ENCODE peak calls at places on chromosomes 5 and 9, in five cellular contexts. T is H9; A is Panc1; R is effector memory CD4-positive, alpha-beta T cell; U is SJSA1. K is an unnamed sample.

GRCh38 chr5:34656001-34656699 is at the start of gene RAI14:
- DNase-seq in T (peak; percentile 84), A (no peak), R (peak; percentile 6), U (peak; percentile 63), K (peak; percentile 76)

GRCh38 chr5:57442080-57442839 is 40.4 kb downstream of the ACTBL2 start:
- DNase-seq in T (no peak), A (no peak), R (no peak), U (peak; percentile 79), K (no peak)

GRCh38 chr9:98521141-98521540 is 187.6 kb downstream of the GABBR2 start:
- DNase-seq in T (no peak), A (no peak), R (no peak), U (peak; percentile 9), K (no peak)

GRCh38 chr5:127941646-127942045 is 141.9 kb upstream of the SLC12A2 start:
- DNase-seq in T (no peak), A (no peak), R (no peak), U (peak; percentile 85), K (no peak)

GRCh38 chr5:127705120-127705892 is 2.1 kb downstream of the CCDC192 start:
- DNase-seq in T (no peak), A (no peak), R (no peak), U (peak; percentile 51), K (no peak)

GRCh38 chr5:113989278-113989912 is 372.5 kb upstream of the KCNN2 start:
- DNase-seq in T (no peak), A (no peak), R (no peak), U (no peak), K (no peak)

GRCh38 chr9:98708933-98709911 is at the start of gene GABBR2:
- DNase-seq in T (peak; percentile 45), A (no peak), R (no peak), U (no peak), K (no peak)

GRCh38 chr9:114919611-114920010 is 10.8 kb downstream of the TNFSF8 start:
- DNase-seq in T (no peak), A (no peak), R (no peak), U (no peak), K (no peak)

GRCh38 chr5:142175039-142175438 is 66.5 kb downstream of the NDFIP1 start:
- DNase-seq in T (no peak), A (no peak), R (no peak), U (no peak), K (no peak)

GRCh38 chr5:33734541-33734940 is 157.2 kb downstream of the ADAMTS12 start:
- DNase-seq in T (no peak), A (no peak), R (no peak), U (peak; percentile 12), K (no peak)

GRCh38 chr5:38926121-38926520 is 80.3 kb downstream of the OSMR start:
- DNase-seq in T (no peak), A (no peak), R (no peak), U (peak; percentile 15), K (no peak)

GRCh38 chr9:21813575-21814473 is 11.4 kb downstream of the MTAP start:
- DNase-seq in T (no peak), A (peak; percentile 64), R (peak; percentile 51), U (peak; percentile 59), K (peak; percentile 81)

GRCh38 chr5:172696171-172696849 is 55.2 kb downstream of the NEURL1B start:
- DNase-seq in T (no peak), A (no peak), R (no peak), U (no peak), K (peak; percentile 72)

GRCh38 chr5:21680196-21680595 is 1172.9 kb downstream of the CDH12 start:
- DNase-seq in T (no peak), A (no peak), R (no peak), U (no peak), K (no peak)

GRCh38 chr9:2158111-2158610 is 143.0 kb downstream of the SMARCA2 start:
- DNase-seq in T (peak; percentile 47), A (no peak), R (peak; percentile 21), U (peak; percentile 33), K (peak; percentile 37)

GRCh38 chr9:124810513-124811355 is 33.8 kb downstream of the OLFML2A start:
- DNase-seq in T (peak; percentile 94), A (no peak), R (no peak), U (peak; percentile 88), K (no peak)

GRCh38 chr9:93121316-93122241 is 12.5 kb downstream of the NINJ1 start:
- DNase-seq in T (peak; percentile 25), A (no peak), R (no peak), U (no peak), K (no peak)
- H3K4me1 ChIP-seq in T (no peaks in the 10 kb centered on the region), A (no peaks in the 10 kb centered on the region), R (peaks cover 18% of the 10 kb centered on the region), U (peaks cover 27% of the 10 kb centered on the region), K (peaks cover 72% of the 10 kb centered on the region)

GRCh38 chr9:126218726-126219125 is 107.9 kb upstream of the MVB12B start:
- DNase-seq in T (peak; percentile 10), A (no peak), R (no peak), U (no peak), K (no peak)

GRCh38 chr9:126219166-126219565 is 107.5 kb upstream of the MVB12B start:
- DNase-seq in T (no peak), A (no peak), R (no peak), U (no peak), K (no peak)

GRCh38 chr9:126217121-126217520 is 109.5 kb upstream of the MVB12B start:
- DNase-seq in T (no peak), A (no peak), R (no peak), U (no peak), K (no peak)

GRCh38 chr9:126217797-126218196 is 108.8 kb upstream of the MVB12B start:
- DNase-seq in T (peak; percentile 20), A (no peak), R (no peak), U (no peak), K (no peak)

GRCh38 chr9:126215486-126215885 is 111.1 kb upstream of the MVB12B start:
- DNase-seq in T (no peak), A (no peak), R (no peak), U (no peak), K (no peak)
- H3K9me3 ChIP-seq in T (no peaks in the 10 kb centered on the region), A (no peaks in the 10 kb centered on the region), R (no peaks in the 10 kb centered on the region), U (no peaks in the 10 kb centered on the region), K (peaks cover 16% of the 10 kb centered on the region)

GRCh38 chr9:34578241-34579096 is 11.1 kb downstream of the CNTFR start:
- DNase-seq in T (peak; percentile 67), A (no peak), R (no peak), U (no peak), K (no peak)

GRCh38 chr9:34580358-34580757 is 9.2 kb downstream of the CNTFR start:
- DNase-seq in T (no peak), A (no peak), R (no peak), U (no peak), K (no peak)

GRCh38 chr9:34579097-34579818 is 10.3 kb downstream of the CNTFR start:
- DNase-seq in T (no peak), A (no peak), R (no peak), U (no peak), K (no peak)

GRCh38 chr9:34581318-34581717 is 8.2 kb downstream of the CNTFR start:
- DNase-seq in T (no peak), A (no peak), R (no peak), U (no peak), K (no peak)

GRCh38 chr9:34579819-34580185 is 9.7 kb downstream of the CNTFR start:
- DNase-seq in T (no peak), A (no peak), R (no peak), U (no peak), K (no peak)
- H3K4me1 ChIP-seq in T (peaks cover 12% of the 10 kb centered on the region), A (no peaks in the 10 kb centered on the region), R (no peaks in the 10 kb centered on the region), U (no peaks in the 10 kb centered on the region), K (peaks cover 20% of the 10 kb centered on the region)

GRCh38 chr9:111524731-111525055 is 286 bp upstream of the ZNF483 start:
- DNase-seq in T (no peak), A (no peak), R (no peak), U (no peak), K (no peak)

GRCh38 chr9:111529787-111530186 is 4.8 kb downstream of the ZNF483 start:
- DNase-seq in T (peak; percentile 87), A (no peak), R (no peak), U (no peak), K (no peak)

GRCh38 chr9:111531716-111532115 is 6.7 kb downstream of the ZNF483 start:
- DNase-seq in T (no peak), A (no peak), R (no peak), U (no peak), K (no peak)

GRCh38 chr9:111525056-111525977 is at the start of gene ZNF483:
- DNase-seq in T (peak; percentile 93), A (peak; percentile 32), R (peak; percentile 65), U (peak; percentile 60), K (peak; percentile 73)

GRCh38 chr9:111527347-111527746 is 2.4 kb downstream of the ZNF483 start:
- DNase-seq in T (no peak), A (no peak), R (no peak), U (no peak), K (no peak)
- H3K9me3 ChIP-seq in T (no peaks in the 10 kb centered on the region), A (no peaks in the 10 kb centered on the region), R (no peaks in the 10 kb centered on the region), U (peaks cover 4% of the 10 kb centered on the region), K (peaks cover 3% of the 10 kb centered on the region)

GRCh38 chr9:90053027-90053426 is 448.2 kb downstream of the GADD45G start:
- DNase-seq in T (peak; percentile 52), A (no peak), R (no peak), U (no peak), K (no peak)
- H3K4me1 ChIP-seq in T (no peaks in the 10 kb centered on the region), A (peaks cover 3% of the 10 kb centered on the region), R (no peaks in the 10 kb centered on the region), U (no peaks in the 10 kb centered on the region), K (no peaks in the 10 kb centered on the region)

GRCh38 chr9:127637322-127637847 is 25.3 kb downstream of the STXBP1 start:
- DNase-seq in T (no peak), A (no peak), R (no peak), U (no peak), K (no peak)

GRCh38 chr9:127644943-127645342 is 32.9 kb downstream of the STXBP1 start:
- DNase-seq in T (no peak), A (no peak), R (no peak), U (peak; percentile 43), K (no peak)

GRCh38 chr9:127640908-127641545 is 28.9 kb downstream of the STXBP1 start:
- DNase-seq in T (no peak), A (no peak), R (no peak), U (no peak), K (no peak)

GRCh38 chr9:127644428-127644827 is 32.4 kb downstream of the STXBP1 start:
- DNase-seq in T (no peak), A (no peak), R (no peak), U (no peak), K (no peak)

DNA sequence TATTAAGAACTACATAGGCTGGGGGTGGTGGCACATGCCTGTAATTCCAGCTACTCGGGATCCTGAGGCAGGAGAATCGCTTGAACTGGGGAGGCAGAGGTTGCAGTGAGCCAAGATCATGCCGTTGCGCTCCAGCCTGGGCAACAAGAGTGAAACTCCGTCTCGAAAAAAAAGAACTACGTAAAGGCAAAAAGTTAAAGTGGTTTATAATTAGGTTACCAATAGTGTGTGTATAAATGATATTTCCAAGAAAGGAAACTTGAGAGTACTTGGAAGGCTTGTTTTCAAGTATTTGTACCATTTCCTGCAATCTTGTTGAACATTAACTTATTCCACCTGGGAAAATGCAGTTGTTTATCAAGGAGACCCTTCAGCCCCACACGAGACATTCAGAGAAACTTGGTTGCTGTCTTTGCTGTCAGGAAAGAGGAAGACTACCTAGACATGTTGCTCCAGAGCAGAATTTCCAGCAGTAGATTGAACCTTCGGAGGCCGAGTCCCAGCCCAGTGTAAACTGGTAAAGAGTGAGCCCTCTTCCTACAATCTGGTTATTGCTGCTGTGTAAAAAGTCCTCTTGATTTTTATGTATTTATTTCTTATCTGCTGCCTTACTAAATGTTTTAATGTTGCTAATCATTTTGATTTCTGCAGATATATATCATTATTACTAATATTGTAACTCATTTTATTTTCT is 30.1 kb downstream of the STXBP1 start:
- DNase-seq in T (no peak), A (no peak), R (no peak), U (no peak), K (no peak)
- H3K9me3 ChIP-seq in T (no peaks in the 10 kb centered on the region), A (no peaks in the 10 kb centered on the region), R (no peaks in the 10 kb centered on the region), U (no peaks in the 10 kb centered on the region), K (no peaks in the 10 kb centered on the region)

K was measured in heart right ventricle.